ENCODE peak calls at places on chromosomes 13 and 19, in six cellular contexts. I is ELF-1; H is CD4-positive, alpha-beta T cell; D is GOT3; L is stimulated activated CD8-positive, alpha-beta memory T cell treated with anti-CD3 and anti-CD28 coated beads, Interleukin-7, amount 100 ng/mL, for 24 hours; Z is caudate nucleus. M is an unnamed sample.

GRCh38 chr19:36417752-36418286 is 625 bp downstream of the ZFP82 start:
- DNase-seq in I (no peak), H (no peak), Z (no peak), D (no peak), L (no peak), M (peak)

GRCh38 chr19:18020212-18021067 is 12.5 kb downstream of the ARRDC2 start:
- DNase-seq in D (no peak), I (no peak), L (no peak), Z (peak), H (no peak), M (no peak)

GRCh38 chr19:3146677-3147100 is 10.9 kb downstream of the GNA15 start:
- DNase-seq in D (no peak), L (peak), H (peak), I (peak), Z (no peak), M (peak)

GRCh38 chr13:105220063-105220462 is 1315.4 kb downstream of the EFNB2 start:
- DNase-seq in Z (no peak), L (no peak), I (no peak), D (no peak), H (no peak), M (no peak)

GRCh38 chr19:12994701-12995595 is at the start of gene NFIX:
- DNase-seq in H (peak), I (no peak), Z (no peak), D (peak), L (no peak), M (no peak)

GRCh38 chr19:33646306-33646705 is 24.6 kb downstream of the CHST8 start:
- DNase-seq in I (no peak), H (no peak), Z (no peak), D (no peak), L (no peak), M (no peak)

GRCh38 chr19:33430674-33431277 is 57.3 kb downstream of the CEBPG start:
- DNase-seq in L (peak), I (peak), Z (peak), H (peak), D (no peak), M (peak)

GRCh38 chr19:38277969-38278680 is 13.8 kb downstream of the SPINT2 start:
- DNase-seq in I (peak), L (no peak), H (no peak), D (no peak), Z (no peak), M (no peak)

GRCh38 chr13:71290963-71291937 is 575.8 kb downstream of the DACH1 start:
- DNase-seq in D (no peak), L (no peak), Z (no peak), H (peak), I (no peak), M (no peak)

GRCh38 chr13:114015608-114016295 is 41.9 kb upstream of the C13orf46 start:
- DNase-seq in H (no peak), Z (no peak), L (no peak), D (no peak), I (no peak), M (no peak)

GRCh38 chr13:98706446-98707110 is 45.9 kb downstream of the SLC15A1 start:
- DNase-seq in D (no peak), L (no peak), Z (no peak), I (no peak), H (no peak), M (no peak)

GRCh38 chr19:2683430-2683995 is 19.0 kb downstream of the GNG7 start:
- DNase-seq in I (peak), D (no peak), L (no peak), H (no peak), Z (no peak), M (no peak)

GRCh38 chr13:46492946-46493345 is 60.0 kb upstream of the LRCH1 start:
- DNase-seq in L (no peak), I (peak), H (no peak), Z (no peak), D (no peak), M (no peak)

GRCh38 chr13:98900442-98900841 is 77.4 kb downstream of the DOCK9 start:
- DNase-seq in L (no peak), D (no peak), I (no peak), H (no peak), Z (no peak), M (no peak)

GRCh38 chr19:52946322-52947310 is 16.1 kb downstream of the ZNF816 start:
- DNase-seq in Z (no peak), I (peak), D (no peak), L (no peak), H (no peak), M (peak)

GRCh38 chr13:64855506-64855905 is 2374.6 kb downstream of the PCDH9 start:
- DNase-seq in I (no peak), H (no peak), Z (no peak), L (no peak), D (no peak), M (no peak)

GRCh38 chr13:114179087-114179658 is at the start of gene CFAP97D2:
- DNase-seq in I (no peak), H (no peak), Z (no peak), D (no peak), L (no peak), M (no peak)

GRCh38 chr13:23867027-23867491 is 22.1 kb downstream of the MIPEP start:
- DNase-seq in H (no peak), I (peak), L (no peak), D (no peak), Z (no peak), M (peak)

GRCh38 chr13:106182404-106182803 is 353.1 kb downstream of the EFNB2 start:
- DNase-seq in L (no peak), H (no peak), Z (no peak), I (no peak), D (no peak), M (no peak)

GRCh38 chr13:84994582-84994981 is 804.6 kb downstream of the SLITRK6 start:
- DNase-seq in D (no peak), L (no peak), H (no peak), I (no peak), Z (no peak), M (no peak)

GRCh38 chr13:26038931-26039475 is 12.8 kb downstream of the SHISA2 start:
- DNase-seq in L (no peak), D (no peak), H (no peak), I (no peak), Z (no peak), M (no peak)

GRCh38 chr13:99144306-99144705 is 56.3 kb upstream of the UBAC2 start:
- DNase-seq in D (no peak), I (no peak), H (no peak), Z (no peak), L (no peak), M (no peak)